ENCODE peak calls at places on chromosomes 7 and 10, in five cellular contexts. N, L, A, J and Q are unnamed samples.

GRCh38 chr7:135512135-135512887 is 2.4 kb upstream of the CNOT4 start:
- DNase-seq in N (peak; percentile 19), A (peak; percentile 61), J (peak; percentile 63), L (no peak), Q (peak; percentile 81)

GRCh38 chr10:72733989-72734388 is 42.0 kb downstream of the MCU start:
- DNase-seq in J (no peak), N (no peak), L (no peak), A (no peak), Q (no peak)

GRCh38 chr10:45407542-45407941 is 33.5 kb downstream of the ALOX5 start:
- DNase-seq in A (no peak), L (no peak), J (no peak), N (no peak), Q (peak; percentile 63)

GRCh38 chr10:102368072-102368471 is 27.4 kb upstream of the NFKB2 start:
- DNase-seq in N (no peak), A (no peak), L (no peak), J (no peak), Q (no peak)

GRCh38 chr10:61621538-61622150 is 41.1 kb upstream of the CABCOCO1 start:
- DNase-seq in A (peak; percentile 12), N (no peak), L (no peak), J (peak; percentile 61), Q (no peak)

GRCh38 chr7:153523320-153524015 is 528.7 kb upstream of the DPP6 start:
- DNase-seq in A (no peak), J (no peak), N (no peak), L (peak; percentile 28), Q (no peak)

GRCh38 chr10:59387951-59388431 is 25.6 kb upstream of the FAM13C start:
- DNase-seq in L (no peak), N (no peak), J (no peak), A (peak; percentile 97), Q (no peak)

GRCh38 chr7:51006483-51007235 is 224.0 kb upstream of the GRB10 start:
- DNase-seq in N (no peak), A (no peak), J (no peak), L (no peak), Q (no peak)

GRCh38 chr7:151040616-151041375 is 7.5 kb upstream of the ASIC3 start:
- DNase-seq in J (no peak), A (no peak), L (no peak), N (no peak), Q (no peak)

GRCh38 chr7:1666251-1666778 is 3.8 kb upstream of the ELFN1 start:
- DNase-seq in J (peak; percentile 63), A (peak; percentile 45), N (no peak), L (peak; percentile 20), Q (no peak)

GRCh38 chr10:51244308-51244707 is 170.0 kb downstream of the PRKG1 start:
- DNase-seq in N (no peak), L (no peak), J (peak; percentile 22), A (peak; percentile 30), Q (no peak)

GRCh38 chr7:120838281-120838682 is 19.7 kb downstream of the TSPAN12 start:
- DNase-seq in L (no peak), J (no peak), A (no peak), N (no peak), Q (peak; percentile 96)

GRCh38 chr10:129364949-129365348 is 102.1 kb upstream of the MGMT start:
- DNase-seq in L (no peak), A (no peak), N (no peak), J (no peak), Q (peak; percentile 24)

GRCh38 chr7:30028749-30029635 is 780 bp downstream of the PLEKHA8 start:
- DNase-seq in J (peak; percentile 70), A (peak; percentile 61), L (peak; percentile 61), N (no peak), Q (peak; percentile 27)

GRCh38 chr10:35058134-35058533 is 32.0 kb downstream of the CUL2 start:
- DNase-seq in A (peak; percentile 87), L (no peak), J (no peak), N (no peak), Q (no peak)

GRCh38 chr7:73971701-73972341 is 56.2 kb upstream of the ELN start:
- DNase-seq in A (no peak), N (no peak), J (no peak), L (no peak), Q (no peak)

GRCh38 chr7:93894966-93895650 is 4.6 kb upstream of the TFPI2 start:
- DNase-seq in L (no peak), N (no peak), A (no peak), J (no peak), Q (no peak)

GRCh38 chr7:55977831-55978230 is 13.4 kb downstream of the NIPSNAP2 start:
- DNase-seq in N (no peak), J (no peak), A (peak; percentile 92), L (no peak), Q (no peak)

GRCh38 chr10:86642499-86642898 is 11.8 kb upstream of the OPN4 start:
- DNase-seq in A (peak; percentile 26), L (no peak), J (no peak), N (no peak), Q (no peak)

GRCh38 chr7:15886626-15887025 is 200.1 kb upstream of the MEOX2 start:
- DNase-seq in J (no peak), L (no peak), A (peak; percentile 27), N (no peak), Q (no peak)

GRCh38 chr10:118832242-118832651 is 77.5 kb upstream of the CACUL1 start:
- DNase-seq in L (peak; percentile 69), J (no peak), A (no peak), N (no peak), Q (no peak)

GRCh38 chr7:16171928-16172327 is 249.4 kb downstream of the CRPPA start:
- DNase-seq in N (no peak), L (no peak), J (no peak), A (peak; percentile 2), Q (no peak)

GRCh38 chr10:12340371-12340770 is 9.0 kb upstream of the CAMK1D start:
- DNase-seq in A (no peak), J (no peak), L (no peak), N (no peak), Q (no peak)

GRCh38 chr7:151244156-151244870 is 4.2 kb downstream of the SMARCD3 start:
- DNase-seq in N (peak; percentile 46), A (peak; percentile 65), L (no peak), J (peak; percentile 66), Q (peak; percentile 30)

GRCh38 chr7:30845426-30846135 is 66.1 kb upstream of the AQP1 start:
- DNase-seq in N (no peak), A (peak; percentile 74), L (peak; percentile 61), J (no peak), Q (no peak)

GRCh38 chr10:119509909-119510451 is 32.5 kb downstream of the RGS10 start:
- DNase-seq in N (no peak), J (no peak), L (peak; percentile 63), A (peak; percentile 29), Q (no peak)

GRCh38 chr7:51350195-51350896 is 33.7 kb upstream of the COBL start:
- DNase-seq in J (peak; percentile 21), N (no peak), L (peak; percentile 19), A (peak; percentile 13), Q (peak; percentile 89)

GRCh38 chr7:13908667-13909382 is 80.6 kb downstream of the ETV1 start:
- DNase-seq in N (no peak), L (no peak), A (peak; percentile 6), J (no peak), Q (no peak)

GRCh38 chr7:104106106-104106505 is 101.7 kb downstream of the ORC5 start:
- DNase-seq in L (no peak), A (peak; percentile 27), N (no peak), J (no peak), Q (no peak)

GRCh38 chr7:73851410-73852338 is 9.3 kb upstream of the TMEM270 start:
- DNase-seq in L (no peak), N (no peak), J (no peak), A (peak; percentile 96), Q (peak; percentile 91)

GRCh38 chr7:86953653-86954336 is 105.7 kb downstream of the ELAPOR2 start:
- DNase-seq in A (no peak), L (no peak), N (no peak), J (no peak), Q (no peak)

GRCh38 chr7:148084138-148084537 is 506.4 kb upstream of the C7orf33 start:
- DNase-seq in L (peak; percentile 20), J (peak; percentile 77), N (no peak), A (peak; percentile 80), Q (peak; percentile 17)

GRCh38 chr10:129526943-129527342 is 59.9 kb downstream of the MGMT start:
- DNase-seq in N (no peak), A (no peak), L (no peak), J (no peak), Q (no peak)

GRCh38 chr10:23386052-23386451 is 41.5 kb upstream of the C10orf67 start:
- DNase-seq in N (no peak), J (no peak), A (no peak), L (no peak), Q (no peak)

GRCh38 chr7:102934267-102934666 is 21.5 kb downstream of the LRRC17 start:
- DNase-seq in A (no peak), N (no peak), L (no peak), J (no peak), Q (no peak)

GRCh38 chr7:21923663-21924062 is 22.0 kb downstream of the CDCA7L start:
- DNase-seq in A (peak; percentile 57), N (no peak), J (peak; percentile 68), L (no peak), Q (peak; percentile 31)

GRCh38 chr10:75203724-75204123 is 6.9 kb upstream of the VDAC2 start:
- DNase-seq in L (no peak), N (no peak), A (no peak), J (no peak), Q (no peak)